ENCODE peak calls at places on chromosome 16, in five cellular contexts. R is cardiac fibroblast; S is stimulated activated CD4-positive, alpha-beta T cell treated with anti-CD3 and anti-CD28 coated beads, Interleukin-2, amount 100 ng/mL, for 48 hours; H is coronary artery; P is Daoy. K is an unnamed sample.
A peak's percentile ranks its signal among the peaks of the same experiment; 100 is the strongest.

GRCh38 chr16:77896357-77896972 is 108.1 kb downstream of the VAT1L start:
- DNase-seq in R (peak; percentile 23), S (no peak), H (no peak), P (peak; percentile 55), K (no peak)

GRCh38 chr16:50821586-50821985 is 79.7 kb downstream of the CYLD start:
- DNase-seq in R (no peak), S (no peak), H (no peak), P (peak; percentile 65), K (no peak)

GRCh38 chr16:89093602-89094251 is at the start of gene ACSF3:
- DNase-seq in R (peak; percentile 63), S (peak; percentile 75), H (no peak), P (peak; percentile 70), K (peak; percentile 92)

GRCh38 chr16:75256871-75257343 is 5.5 kb upstream of the BCAR1 start:
- DNase-seq in R (peak; percentile 56), S (no peak), H (peak; percentile 78), P (peak; percentile 33), K (no peak)

GRCh38 chr16:59535298-59535697 is 801.2 kb upstream of the GOT2 start:
- DNase-seq in R (no peak), S (no peak), H (no peak), P (no peak), K (no peak)

GRCh38 chr16:11734653-11735043 is 8.0 kb downstream of the TXNDC11 start:
- DNase-seq in R (no peak), S (no peak), H (no peak), P (no peak), K (no peak)

GRCh38 chr16:79602615-79603014 is 2.1 kb upstream of the MAF start:
- DNase-seq in R (no peak), S (no peak), H (no peak), P (no peak), K (no peak)

GRCh38 chr16:27639588-27640276 is 89.8 kb downstream of the KATNIP start:
- DNase-seq in R (peak; percentile 74), S (peak; percentile 4), H (no peak), P (peak; percentile 44), K (peak; percentile 67)

GRCh38 chr16:55144656-55145055 is 179.3 kb upstream of the IRX6 start:
- DNase-seq in R (no peak), S (no peak), H (no peak), P (no peak), K (no peak)

GRCh38 chr16:9709221-9709620 is 473.0 kb downstream of the GRIN2A start:
- DNase-seq in R (no peak), S (no peak), H (no peak), P (no peak), K (no peak)